ENCODE peak calls at places on chromosomes 6 and 20, in five cellular contexts. One of them, this sample, is unnamed.

GRCh38 chr6:15153191-15153590 is 92.7 kb upstream of the JARID2 start:
- DNase-seq in glutamatergic neuron: no peak
- DNase-seq in mammary epithelial cell: no peak
- DNase-seq in AG09319: no peak
- DNase-seq in dorsolateral prefrontal cortex: no peak
- DNase-seq in this sample: no peak

GRCh38 chr6:8549381-8549780 is 114.0 kb upstream of the SLC35B3 start:
- DNase-seq in glutamatergic neuron: no peak
- DNase-seq in mammary epithelial cell: no peak
- DNase-seq in AG09319: no peak
- DNase-seq in dorsolateral prefrontal cortex: no peak
- DNase-seq in this sample: no peak

GRCh38 chr6:38720295-38720694 is 5.2 kb downstream of the DNAH8 start:
- DNase-seq in glutamatergic neuron: no peak
- DNase-seq in mammary epithelial cell: peak
- DNase-seq in AG09319: no peak
- DNase-seq in dorsolateral prefrontal cortex: no peak
- DNase-seq in this sample: no peak

GRCh38 chr6:99425647-99426453 is 742 bp upstream of the PNISR start:
- DNase-seq in glutamatergic neuron: peak
- DNase-seq in mammary epithelial cell: peak
- DNase-seq in AG09319: peak
- DNase-seq in dorsolateral prefrontal cortex: peak
- DNase-seq in this sample: peak

GRCh38 chr6:72712921-72713320 is 91.1 kb downstream of the KCNQ5 start:
- DNase-seq in glutamatergic neuron: no peak
- DNase-seq in mammary epithelial cell: no peak
- DNase-seq in AG09319: peak
- DNase-seq in dorsolateral prefrontal cortex: no peak
- DNase-seq in this sample: no peak

GRCh38 chr6:99745651-99746050 is 139.0 kb downstream of the PRDM13 start:
- DNase-seq in glutamatergic neuron: no peak
- DNase-seq in mammary epithelial cell: peak
- DNase-seq in AG09319: no peak
- DNase-seq in dorsolateral prefrontal cortex: no peak
- DNase-seq in this sample: no peak

GRCh38 chr20:59631751-59632380 is 27.5 kb downstream of the PHACTR3 start:
- DNase-seq in glutamatergic neuron: no peak
- DNase-seq in mammary epithelial cell: no peak
- DNase-seq in AG09319: no peak
- DNase-seq in dorsolateral prefrontal cortex: no peak
- DNase-seq in this sample: no peak

GRCh38 chr6:43804550-43805223 is 34.7 kb downstream of the VEGFA start:
- DNase-seq in glutamatergic neuron: no peak
- DNase-seq in mammary epithelial cell: no peak
- DNase-seq in AG09319: no peak
- DNase-seq in dorsolateral prefrontal cortex: no peak
- DNase-seq in this sample: no peak

GRCh38 chr20:37522258-37523011 is 1.4 kb downstream of the NNAT start:
- DNase-seq in glutamatergic neuron: peak
- DNase-seq in mammary epithelial cell: peak
- DNase-seq in AG09319: no peak
- DNase-seq in dorsolateral prefrontal cortex: no peak
- DNase-seq in this sample: no peak

GRCh38 chr6:89596484-89596883 is 42.1 kb downstream of the LYRM2 start:
- DNase-seq in glutamatergic neuron: no peak
- DNase-seq in mammary epithelial cell: no peak
- DNase-seq in AG09319: no peak
- DNase-seq in dorsolateral prefrontal cortex: no peak
- DNase-seq in this sample: no peak

GRCh38 chr6:7909323-7910276 is 988 bp downstream of the TXNDC5 start:
- DNase-seq in glutamatergic neuron: peak
- DNase-seq in mammary epithelial cell: peak
- DNase-seq in AG09319: no peak
- DNase-seq in dorsolateral prefrontal cortex: peak
- DNase-seq in this sample: peak

GRCh38 chr6:3318226-3318625 is 59.5 kb downstream of the PSMG4 start:
- DNase-seq in glutamatergic neuron: no peak
- DNase-seq in mammary epithelial cell: no peak
- DNase-seq in AG09319: no peak
- DNase-seq in dorsolateral prefrontal cortex: no peak
- DNase-seq in this sample: no peak

GRCh38 chr6:46926481-46926880 is 4.7 kb upstream of the ADGRF5 start:
- DNase-seq in glutamatergic neuron: no peak
- DNase-seq in mammary epithelial cell: no peak
- DNase-seq in AG09319: no peak
- DNase-seq in dorsolateral prefrontal cortex: no peak
- DNase-seq in this sample: no peak

GRCh38 chr20:6184086-6184485 is 61.3 kb upstream of the FERMT1 start:
- DNase-seq in glutamatergic neuron: no peak
- DNase-seq in mammary epithelial cell: no peak
- DNase-seq in AG09319: no peak
- DNase-seq in dorsolateral prefrontal cortex: no peak
- DNase-seq in this sample: no peak
- TF ChIP-seq CTCF in glutamatergic neuron: no peak
- TF ChIP-seq CTCF in mammary epithelial cell: no peak
- TF ChIP-seq CTCF in AG09319: no peak
- TF ChIP-seq CTCF in dorsolateral prefrontal cortex: no peak
- TF ChIP-seq CTCF in this sample: no peak

GRCh38 chr6:138036955-138037592 is 70.1 kb downstream of the PERP start:
- DNase-seq in glutamatergic neuron: no peak
- DNase-seq in mammary epithelial cell: peak
- DNase-seq in AG09319: no peak
- DNase-seq in dorsolateral prefrontal cortex: no peak
- DNase-seq in this sample: no peak

GRCh38 chr6:138034229-138034628 is 73.0 kb downstream of the PERP start:
- DNase-seq in glutamatergic neuron: no peak
- DNase-seq in mammary epithelial cell: no peak
- DNase-seq in AG09319: no peak
- DNase-seq in dorsolateral prefrontal cortex: no peak
- DNase-seq in this sample: no peak

GRCh38 chr6:138032571-138032970 is 74.6 kb downstream of the PERP start:
- DNase-seq in glutamatergic neuron: no peak
- DNase-seq in mammary epithelial cell: peak
- DNase-seq in AG09319: no peak
- DNase-seq in dorsolateral prefrontal cortex: no peak
- DNase-seq in this sample: no peak

GRCh38 chr6:138036111-138036510 is 71.1 kb downstream of the PERP start:
- DNase-seq in glutamatergic neuron: no peak
- DNase-seq in mammary epithelial cell: peak
- DNase-seq in AG09319: no peak
- DNase-seq in dorsolateral prefrontal cortex: no peak
- DNase-seq in this sample: no peak

DNA sequence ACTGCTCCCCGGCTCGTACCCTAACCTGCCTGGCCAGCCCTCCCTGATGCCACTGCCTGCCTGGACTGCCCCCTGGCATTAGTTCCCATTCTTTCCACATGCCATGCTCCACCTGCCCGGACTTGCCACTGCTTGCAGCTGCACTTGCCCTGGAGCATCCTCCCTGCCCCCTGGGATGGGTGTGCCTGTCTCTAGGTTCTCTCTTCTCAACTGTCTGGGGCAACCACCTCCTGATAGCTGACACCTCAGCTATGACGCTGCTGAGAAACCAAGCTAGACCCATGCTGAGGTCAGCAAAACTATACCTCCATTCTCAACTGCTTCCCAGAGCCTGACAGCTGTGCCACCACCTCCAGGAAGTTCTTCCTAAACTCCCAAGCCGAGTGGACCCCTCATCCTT is 72.1 kb downstream of the PERP start:
- DNase-seq in glutamatergic neuron: no peak
- DNase-seq in mammary epithelial cell: peak
- DNase-seq in AG09319: no peak
- DNase-seq in dorsolateral prefrontal cortex: no peak
- DNase-seq in this sample: no peak
- TF ChIP-seq CTCF in glutamatergic neuron: no peak
- TF ChIP-seq CTCF in mammary epithelial cell: no peak
- TF ChIP-seq CTCF in AG09319: no peak
- TF ChIP-seq CTCF in dorsolateral prefrontal cortex: no peak
- TF ChIP-seq CTCF in this sample: no peak

GRCh38 chr6:108252055-108252454 is 8.8 kb downstream of the SNX3 start:
- DNase-seq in glutamatergic neuron: no peak
- DNase-seq in mammary epithelial cell: no peak
- DNase-seq in AG09319: no peak
- DNase-seq in dorsolateral prefrontal cortex: no peak
- DNase-seq in this sample: no peak

GRCh38 chr6:108254436-108255410 is 6.1 kb downstream of the SNX3 start:
- DNase-seq in glutamatergic neuron: no peak
- DNase-seq in mammary epithelial cell: no peak
- DNase-seq in AG09319: no peak
- DNase-seq in dorsolateral prefrontal cortex: no peak
- DNase-seq in this sample: no peak

GRCh38 chr6:108251252-108251651 is 9.6 kb downstream of the SNX3 start:
- DNase-seq in glutamatergic neuron: no peak
- DNase-seq in mammary epithelial cell: no peak
- DNase-seq in AG09319: no peak
- DNase-seq in dorsolateral prefrontal cortex: no peak
- DNase-seq in this sample: no peak

GRCh38 chr6:108247965-108248536 is 12.8 kb downstream of the SNX3 start:
- DNase-seq in glutamatergic neuron: no peak
- DNase-seq in mammary epithelial cell: no peak
- DNase-seq in AG09319: no peak
- DNase-seq in dorsolateral prefrontal cortex: no peak
- DNase-seq in this sample: no peak

DNA sequence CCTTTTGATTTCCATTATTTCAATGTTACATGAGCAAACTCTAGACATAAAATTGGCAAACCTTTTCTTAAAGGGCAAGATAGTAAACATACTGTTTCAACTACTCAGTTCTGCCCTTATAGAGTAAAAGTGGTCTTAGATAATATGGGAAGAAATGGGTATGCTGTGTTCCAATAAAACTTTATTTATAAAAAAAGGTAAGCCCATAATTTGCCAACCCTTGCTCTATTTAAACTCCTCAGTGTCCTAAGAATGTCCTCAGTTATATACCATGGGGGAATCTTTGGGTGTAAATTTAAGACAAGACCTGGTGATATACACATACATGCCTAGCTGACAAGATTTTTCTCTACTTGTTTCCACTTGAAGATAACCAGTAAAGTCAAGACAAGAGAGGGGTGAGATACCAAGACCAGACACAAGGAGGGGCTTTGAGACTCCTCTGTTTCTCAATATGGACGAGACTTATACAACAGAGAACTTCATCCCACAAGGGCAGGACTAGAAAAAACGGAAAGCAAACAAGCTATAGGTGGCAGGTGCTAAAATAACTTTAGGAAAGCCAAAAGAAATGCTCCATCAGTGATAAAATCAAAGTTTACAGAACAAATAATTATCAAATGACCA is 10.5 kb downstream of the SNX3 start:
- DNase-seq in glutamatergic neuron: no peak
- DNase-seq in mammary epithelial cell: peak
- DNase-seq in AG09319: no peak
- DNase-seq in dorsolateral prefrontal cortex: no peak
- DNase-seq in this sample: no peak
- TF ChIP-seq CTCF in glutamatergic neuron: peak
- TF ChIP-seq CTCF in mammary epithelial cell: peak
- TF ChIP-seq CTCF in AG09319: no peak
- TF ChIP-seq CTCF in dorsolateral prefrontal cortex: no peak
- TF ChIP-seq CTCF in this sample: peak

DNA sequence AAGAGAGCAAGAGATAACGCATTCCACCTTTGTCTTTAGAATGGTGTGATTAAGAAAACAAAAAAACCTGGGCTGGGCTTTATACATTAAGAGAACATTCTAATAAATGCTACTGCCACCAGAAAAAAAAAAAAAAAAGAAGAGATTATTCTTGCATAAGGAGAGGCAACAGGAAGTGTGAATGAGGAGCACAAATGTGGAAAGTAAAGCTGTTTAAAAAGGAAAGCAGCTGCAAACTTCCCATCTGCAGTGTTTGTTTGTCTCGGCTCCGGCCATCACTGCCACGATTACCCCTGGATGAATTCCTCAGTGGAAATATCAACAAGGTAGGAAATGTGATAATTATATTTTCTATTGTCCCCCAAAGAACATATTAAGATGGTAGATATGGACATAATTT is 223.9 kb downstream of the PHF3 start:
- DNase-seq in glutamatergic neuron: no peak
- DNase-seq in mammary epithelial cell: no peak
- DNase-seq in AG09319: no peak
- DNase-seq in dorsolateral prefrontal cortex: no peak
- DNase-seq in this sample: no peak
- TF ChIP-seq CTCF in glutamatergic neuron: no peak
- TF ChIP-seq CTCF in mammary epithelial cell: no peak
- TF ChIP-seq CTCF in AG09319: no peak
- TF ChIP-seq CTCF in dorsolateral prefrontal cortex: no peak
- TF ChIP-seq CTCF in this sample: no peak

GRCh38 chr20:35342154-35342769 is 50.0 kb upstream of the FAM83C start:
- DNase-seq in glutamatergic neuron: no peak
- DNase-seq in mammary epithelial cell: no peak
- DNase-seq in AG09319: no peak
- DNase-seq in dorsolateral prefrontal cortex: no peak
- DNase-seq in this sample: peak
- TF ChIP-seq CTCF in glutamatergic neuron: no peak
- TF ChIP-seq CTCF in mammary epithelial cell: no peak
- TF ChIP-seq CTCF in AG09319: peak
- TF ChIP-seq CTCF in dorsolateral prefrontal cortex: no peak
- TF ChIP-seq CTCF in this sample: no peak

This sample was measured in endothelial cell.